ENCODE peak calls at places on chromosomes 12 and 14, in nine cellular contexts. C is stomach; H is tibial nerve; L is Panc1; N is left ventricle myocardium inferior; R is CD8-positive, alpha-beta T cell; M is heart right ventricle; V is RWPE2; E is endothelial cell of umbilical vein. G is an unnamed sample. For H3K9me3 and H3K4me1, the result is how much of the 10 kb centered on the place peaks cover.

GRCh38 chr12:93180566-93180965 is 197.2 kb upstream of the NUDT4 start:
- DNase-seq in M (no peak), H (no peak), V (no peak), N (no peak), E (no peak), L (no peak), R (no peak), C (no peak), G (no peak)

GRCh38 chr14:74804219-74804825 is 41.2 kb downstream of the YLPM1 start:
- DNase-seq in N (no peak), E (peak), V (no peak), L (peak), H (no peak), M (no peak), R (no peak), C (no peak), G (peak)

GRCh38 chr12:9906888-9907287 is 25.3 kb downstream of the CLEC2A start:
- DNase-seq in R (peak), L (no peak), V (no peak), N (no peak), M (no peak), H (no peak), E (no peak), C (no peak), G (no peak)

GRCh38 chr14:65461730-65462129 is 49.2 kb downstream of the FUT8 start:
- DNase-seq in M (no peak), L (no peak), N (no peak), C (no peak), R (no peak), H (no peak), E (peak), V (no peak), G (no peak)

GRCh38 chr14:68137704-68138619 is 318.4 kb downstream of the RAD51B start:
- DNase-seq in H (peak), N (no peak), V (peak), E (peak), R (no peak), C (peak), L (peak), M (no peak), G (peak)

GRCh38 chr14:41062826-41063225 is 543.9 kb upstream of the LRFN5 start:
- DNase-seq in H (no peak), C (no peak), E (no peak), M (no peak), N (no peak), R (no peak), V (no peak), L (no peak), G (no peak)

GRCh38 chr12:56574210-56574609 is 52.6 kb downstream of the RBMS2 start:
- DNase-seq in E (peak), N (no peak), M (no peak), H (no peak), C (no peak), R (no peak), L (no peak), V (no peak), G (no peak)

GRCh38 chr12:66103011-66103913 is 27.3 kb downstream of the LLPH start:
- DNase-seq in E (no peak), N (no peak), C (no peak), L (no peak), M (no peak), V (no peak), R (no peak), H (no peak), G (peak)

GRCh38 chr14:60248697-60249314 is at the start of gene PPM1A:
- DNase-seq in C (peak), R (peak), H (peak), V (peak), L (peak), E (peak), M (peak), N (peak), G (peak)

GRCh38 chr12:99948380-99948779 is 36.4 kb downstream of the ANKS1B start:
- DNase-seq in L (no peak), V (no peak), C (no peak), N (no peak), R (no peak), E (no peak), H (no peak), M (no peak), G (no peak)

GRCh38 chr12:7108042-7108927 is 729 bp downstream of the C1RL start:
- DNase-seq in M (peak), N (peak), C (peak), R (peak), E (peak), V (peak), H (peak), L (no peak), G (peak)

GRCh38 chr14:80095623-80096022 is 115.7 kb downstream of the DIO2 start:
- DNase-seq in E (no peak), R (no peak), N (no peak), C (no peak), L (no peak), V (no peak), M (no peak), H (no peak), G (no peak)

GRCh38 chr12:49698619-49699545 is 8.3 kb downstream of the FMNL3 start:
- DNase-seq in R (no peak), E (peak), N (peak), C (no peak), L (no peak), V (no peak), M (peak), H (no peak), G (peak)

GRCh38 chr12:31234955-31235867 is 90.7 kb downstream of the SINHCAF start:
- DNase-seq in C (peak), E (peak), R (no peak), V (no peak), M (peak), L (no peak), H (no peak), N (no peak), G (peak)

GRCh38 chr12:120417917-120418316 is 20.0 kb upstream of the COX6A1 start:
- DNase-seq in E (no peak), M (no peak), L (no peak), V (no peak), C (no peak), N (no peak), H (no peak), R (no peak), G (no peak)

GRCh38 chr12:125276567-125276966 is 211.3 kb downstream of the AACS start:
- DNase-seq in R (no peak), E (no peak), N (no peak), L (no peak), C (no peak), M (no peak), V (no peak), H (no peak), G (no peak)

GRCh38 chr14:21258889-21259787 is 10.1 kb downstream of the HNRNPC start:
- DNase-seq in E (no peak), L (no peak), N (no peak), M (no peak), R (no peak), C (no peak), H (no peak), V (no peak), G (no peak)

GRCh38 chr14:95585971-95586620 is 51.2 kb downstream of the GLRX5 start:
- DNase-seq in N (no peak), E (no peak), H (no peak), L (no peak), R (no peak), C (no peak), M (no peak), V (no peak), G (no peak)

GRCh38 chr12:25997401-25997973 is 39.0 kb downstream of the RASSF8 start:
- DNase-seq in V (no peak), L (peak), H (no peak), N (no peak), C (no peak), E (peak), M (no peak), R (no peak), G (no peak)

GRCh38 chr14:93977790-93978581 is 1.6 kb upstream of the ASB2 start:
- DNase-seq in L (no peak), N (no peak), V (no peak), H (no peak), M (no peak), R (peak), C (no peak), E (no peak), G (no peak)

GRCh38 chr12:73106296-73106695 is 834.1 kb downstream of the TRHDE start:
- DNase-seq in N (no peak), M (no peak), C (no peak), E (no peak), L (no peak), V (no peak), H (no peak), R (no peak), G (no peak)

GRCh38 chr14:94062344-94062904 is 18.6 kb downstream of the DDX24 start:
- DNase-seq in V (peak), H (no peak), C (no peak), L (no peak), E (peak), R (no peak), M (no peak), N (no peak), G (peak)

GRCh38 chr14:54818201-54819133 is 84.2 kb downstream of the GCH1 start:
- DNase-seq in C (no peak), H (no peak), E (peak), L (no peak), M (no peak), V (no peak), N (no peak), R (no peak), G (no peak)

GRCh38 chr12:23950011-23950774 is 723 bp upstream of the SOX5 start:
- DNase-seq in L (no peak), M (no peak), N (no peak), V (no peak), H (peak), E (peak), C (no peak), R (no peak), G (peak)

GRCh38 chr12:57454566-57455373 is at the start of gene INHBE:
- DNase-seq in V (no peak), R (no peak), H (no peak), E (no peak), L (no peak), M (no peak), C (no peak), N (no peak), G (peak)

GRCh38 chr14:102207831-102208365 is 68.2 kb downstream of the WDR20 start:
- DNase-seq in C (no peak), H (no peak), M (no peak), L (no peak), E (no peak), N (no peak), V (no peak), R (no peak), G (no peak)

GRCh38 chr12:56720696-56721615 is 4.1 kb downstream of the NACA start:
- DNase-seq in C (no peak), N (no peak), M (no peak), E (no peak), L (no peak), H (no peak), R (no peak), V (no peak), G (no peak)

GRCh38 chr12:532908-533565 is 73.3 kb downstream of the B4GALNT3 start:
- DNase-seq in E (no peak), N (no peak), R (no peak), C (no peak), H (no peak), M (no peak), L (no peak), V (no peak), G (no peak)

GRCh38 chr12:131852551-131853299 is 24.5 kb downstream of the MMP17 start:
- DNase-seq in E (no peak), V (no peak), H (no peak), M (no peak), C (no peak), N (no peak), R (no peak), L (no peak), G (peak)

GRCh38 chr12:66087365-66087943 is 43.1 kb downstream of the LLPH start:
- DNase-seq in H (peak), N (peak), M (peak), L (peak), C (peak), E (peak), R (peak), V (no peak), G (peak)

GRCh38 chr14:99950191-99950590 is 115.0 kb upstream of the EVL start:
- DNase-seq in R (no peak), N (no peak), C (no peak), H (no peak), V (no peak), E (no peak), M (no peak), L (no peak), G (no peak)

GRCh38 chr12:54131641-54132280 is 57.0 kb downstream of the SMUG1 start:
- DNase-seq in N (no peak), C (peak), L (no peak), M (no peak), H (no peak), E (no peak), V (no peak), R (no peak), G (no peak)

GRCh38 chr12:43329381-43329780 is 222.6 kb downstream of the ADAMTS20 start:
- DNase-seq in H (no peak), E (no peak), R (no peak), M (no peak), V (no peak), N (no peak), C (no peak), L (no peak), G (no peak)

GRCh38 chr14:103207404-103208072 is 84.3 kb downstream of the TNFAIP2 start:
- DNase-seq in L (no peak), H (no peak), N (peak), V (peak), C (peak), E (no peak), M (peak), R (no peak), G (peak)

GRCh38 chr12:108696111-108696995 is 35.0 kb downstream of the CORO1C start:
- DNase-seq in V (peak), N (no peak), M (no peak), L (no peak), C (no peak), H (peak), E (no peak), R (no peak), G (no peak)

GRCh38 chr12:132586929-132587328 is 23.5 kb downstream of the LRCOL1 start:
- DNase-seq in M (no peak), N (no peak), H (no peak), C (no peak), L (no peak), E (no peak), V (no peak), R (no peak), G (no peak)

GRCh38 chr14:66508547-66508845 is 549 bp downstream of the GPHN start:
- DNase-seq in E (no peak), N (no peak), M (no peak), C (no peak), H (no peak), V (no peak), L (no peak), R (no peak), G (no peak)

GRCh38 chr14:66507181-66507721 is 696 bp upstream of the GPHN start:
- DNase-seq in R (no peak), L (no peak), H (no peak), E (no peak), M (no peak), N (no peak), V (no peak), C (no peak), G (no peak)

GRCh38 chr14:66508846-66509621 is 1.1 kb downstream of the GPHN start:
- DNase-seq in M (peak), E (peak), N (peak), R (no peak), V (peak), L (no peak), C (no peak), H (peak), G (peak)

GRCh38 chr14:66509874-66510273 is 1.9 kb downstream of the GPHN start:
- DNase-seq in M (no peak), V (no peak), L (no peak), H (no peak), C (no peak), R (no peak), N (no peak), E (no peak), G (no peak)

GRCh38 chr14:66507722-66508546 is at the start of gene GPHN:
- DNase-seq in M (peak), C (peak), V (peak), R (peak), E (peak), N (peak), H (peak), L (peak), G (peak)
- TF ChIP-seq CTCF in M (no peak), C (no peak), V (no peak), R (no peak), E (no peak), N (peak), H (peak), L (no peak), G (peak)

GRCh38 chr14:89319687-89320086 is 97.3 kb downstream of the FOXN3 start:
- DNase-seq in L (no peak), M (no peak), E (no peak), H (no peak), N (no peak), C (no peak), V (no peak), R (no peak), G (no peak)
- H3K9me3 ChIP-seq in L (under half), M (under half), E (under half), H (under half), N (under half), C (under half), V (under half), R (under half), G (under half)

DNA sequence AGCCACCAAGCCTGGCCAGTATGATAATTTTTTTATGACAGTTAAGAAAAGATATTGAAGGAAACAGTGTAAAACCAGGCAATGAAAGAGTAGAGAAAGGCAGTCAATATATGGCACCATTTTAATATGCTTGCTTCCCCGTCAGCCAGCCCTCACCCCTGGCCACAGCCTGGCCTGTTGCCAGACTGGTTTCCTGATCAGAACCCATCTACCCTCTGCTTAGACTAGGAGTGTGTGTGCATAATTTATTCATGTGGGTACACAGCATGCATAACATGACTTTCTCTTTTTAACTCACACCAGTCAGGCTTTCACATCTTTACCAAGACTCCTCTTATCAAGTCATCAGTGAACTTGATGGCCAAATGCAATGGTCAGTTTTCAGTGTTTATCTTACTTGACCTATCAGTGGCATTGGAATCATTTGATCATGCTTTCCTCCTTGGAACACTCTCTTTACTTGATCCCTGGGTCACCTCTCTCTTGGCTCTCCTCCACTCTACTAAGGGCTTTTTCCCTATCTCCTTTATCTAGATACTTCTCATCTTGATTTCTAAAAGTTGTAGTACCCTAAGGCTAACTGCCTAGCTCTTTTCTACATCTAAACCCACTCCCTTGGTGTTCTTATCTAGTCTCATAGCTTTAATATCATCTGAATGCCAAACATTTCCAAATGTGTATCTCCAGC is 10.0 kb upstream of the GPR19 start:
- DNase-seq in H (no peak), N (no peak), V (no peak), E (peak), L (no peak), C (peak), M (peak), R (peak), G (no peak)
- H3K4me1 ChIP-seq in H (under half), N (under half), V (under half), E (under half), L (under half), C (under half), M (under half), R (under half), G (under half)

GRCh38 chr14:85417396-85417795 is 112.5 kb upstream of the FLRT2 start:
- DNase-seq in C (no peak), N (no peak), V (no peak), H (no peak), L (no peak), E (peak), M (no peak), R (no peak), G (no peak)

GRCh38 chr14:85414142-85414541 is 115.8 kb upstream of the FLRT2 start:
- DNase-seq in E (no peak), M (no peak), V (no peak), H (no peak), R (no peak), L (no peak), N (no peak), C (no peak), G (no peak)

GRCh38 chr14:85412756-85413155 is 117.2 kb upstream of the FLRT2 start:
- DNase-seq in H (no peak), C (no peak), V (no peak), M (no peak), L (no peak), N (no peak), R (no peak), E (no peak), G (no peak)

GRCh38 chr14:85416771-85417170 is 113.2 kb upstream of the FLRT2 start:
- DNase-seq in L (peak), V (no peak), H (no peak), N (no peak), M (no peak), C (no peak), R (no peak), E (peak), G (no peak)

DNA sequence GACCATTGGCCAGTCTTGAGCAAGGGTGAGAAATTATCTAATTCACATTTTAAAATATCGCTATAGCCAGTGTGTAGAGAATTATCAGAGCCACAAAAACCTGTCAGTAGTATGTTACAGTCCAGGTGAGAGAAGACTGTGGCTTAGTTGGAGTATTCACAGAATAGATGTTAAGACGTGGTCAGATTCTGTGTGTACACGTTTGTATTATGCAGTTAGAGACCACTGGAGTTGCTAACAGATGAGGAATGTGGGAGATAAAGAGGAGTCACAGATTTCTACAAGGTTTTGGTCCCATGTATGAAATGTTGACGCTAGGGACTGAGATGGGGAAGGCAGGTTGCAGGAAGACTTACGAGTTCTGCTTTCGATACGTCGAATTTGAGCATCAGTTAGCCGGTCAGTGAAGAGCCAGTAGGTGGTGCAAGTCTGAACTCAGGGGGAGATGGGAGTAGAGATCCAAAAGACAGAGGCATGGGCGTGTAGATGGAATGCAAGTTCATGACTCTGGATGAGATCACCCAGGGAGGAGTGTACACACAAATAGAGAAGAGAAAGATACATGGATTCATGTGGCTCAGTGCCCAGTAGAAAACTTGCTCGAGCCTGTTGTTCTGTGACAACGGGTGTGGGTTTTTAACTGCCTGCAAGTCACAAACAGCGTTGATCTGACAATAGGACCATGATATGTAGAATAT is 114.8 kb upstream of the FLRT2 start:
- DNase-seq in H (peak), V (peak), R (no peak), E (peak), N (peak), L (peak), C (no peak), M (no peak), G (peak)
- TF ChIP-seq CTCF in H (no peak), V (peak), R (no peak), E (peak), N (peak), L (peak), C (no peak), M (no peak), G (peak)

DNA sequence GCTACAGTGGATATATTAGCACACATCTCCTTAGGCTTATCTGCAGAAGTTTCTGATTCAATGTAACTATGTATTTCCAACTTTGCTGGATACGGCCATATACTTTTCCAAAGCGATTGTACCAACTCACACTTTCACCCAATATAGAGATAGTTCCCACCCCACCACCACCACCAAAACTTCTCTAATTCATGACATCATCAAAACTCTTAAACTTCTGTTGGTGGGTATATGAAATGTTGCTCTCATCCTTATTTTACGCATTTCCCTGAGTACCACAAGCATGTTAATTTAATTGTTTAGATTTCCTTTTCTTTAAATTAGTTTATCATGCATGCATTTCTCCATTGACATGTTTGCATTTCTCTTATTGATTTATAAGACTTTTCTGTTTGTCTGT is 95.6 kb downstream of the PRKD1 start:
- DNase-seq in H (no peak), M (no peak), C (no peak), V (no peak), L (no peak), R (no peak), E (no peak), N (no peak), G (no peak)
- H3K9me3 ChIP-seq in H (under half), M (under half), C (under half), V (under half), L (under half), R (under half), E (under half), N (under half), G (under half)